ENCODE peak calls at places on chromosome 13, in ten cellular contexts. One of them, this sample, is unnamed.

GRCh38 chr13:110811008-110811720 is 97.7 kb downstream of the ING1 start:
- DNase-seq in astrocyte of the spinal cord: no peak
- DNase-seq in HEK293T: no peak
- DNase-seq in CD4-positive, alpha-beta T cell: no peak
- DNase-seq in hypothalamus: no peak
- DNase-seq in cardiac muscle cell: no peak
- DNase-seq in GM12864: no peak
- DNase-seq in heart right ventricle: no peak
- DNase-seq in memory B cell: no peak
- DNase-seq in H54: no peak
- DNase-seq in this sample: no peak

GRCh38 chr13:34246511-34246910 is 428.6 kb downstream of the RFC3 start:
- DNase-seq in heart right ventricle: no peak
- DNase-seq in cardiac muscle cell: no peak
- DNase-seq in CD4-positive, alpha-beta T cell: no peak
- DNase-seq in GM12864: no peak
- DNase-seq in HEK293T: no peak
- DNase-seq in H54: no peak
- DNase-seq in astrocyte of the spinal cord: no peak
- DNase-seq in memory B cell: no peak
- DNase-seq in hypothalamus: no peak
- DNase-seq in this sample: no peak

GRCh38 chr13:111612918-111613317 is 292.5 kb downstream of the TEX29 start:
- DNase-seq in astrocyte of the spinal cord: no peak
- DNase-seq in heart right ventricle: no peak
- DNase-seq in CD4-positive, alpha-beta T cell: no peak
- DNase-seq in cardiac muscle cell: no peak
- DNase-seq in HEK293T: no peak
- DNase-seq in memory B cell: no peak
- DNase-seq in hypothalamus: no peak
- DNase-seq in H54: no peak
- DNase-seq in GM12864: no peak
- DNase-seq in this sample: no peak

GRCh38 chr13:33997574-33997973 is 179.6 kb downstream of the RFC3 start:
- DNase-seq in cardiac muscle cell: no peak
- DNase-seq in memory B cell: no peak
- DNase-seq in hypothalamus: no peak
- DNase-seq in CD4-positive, alpha-beta T cell: no peak
- DNase-seq in astrocyte of the spinal cord: no peak
- DNase-seq in heart right ventricle: no peak
- DNase-seq in H54: no peak
- DNase-seq in GM12864: no peak
- DNase-seq in HEK293T: no peak
- DNase-seq in this sample: no peak

GRCh38 chr13:97653741-97654140 is 219.8 kb downstream of the RAP2A start:
- DNase-seq in memory B cell: no peak
- DNase-seq in GM12864: no peak
- DNase-seq in CD4-positive, alpha-beta T cell: no peak
- DNase-seq in H54: no peak
- DNase-seq in hypothalamus: no peak
- DNase-seq in heart right ventricle: no peak
- DNase-seq in HEK293T: no peak
- DNase-seq in astrocyte of the spinal cord: no peak
- DNase-seq in cardiac muscle cell: no peak
- DNase-seq in this sample: no peak

GRCh38 chr13:31930490-31930889 is 101.1 kb upstream of the FRY start:
- DNase-seq in HEK293T: no peak
- DNase-seq in memory B cell: no peak
- DNase-seq in hypothalamus: no peak
- DNase-seq in CD4-positive, alpha-beta T cell: no peak
- DNase-seq in heart right ventricle: no peak
- DNase-seq in GM12864: no peak
- DNase-seq in cardiac muscle cell: no peak
- DNase-seq in H54: no peak
- DNase-seq in astrocyte of the spinal cord: no peak
- DNase-seq in this sample: no peak

GRCh38 chr13:51467730-51468129 is 14.9 kb upstream of the INTS6 start:
- DNase-seq in hypothalamus: no peak
- DNase-seq in astrocyte of the spinal cord: no peak
- DNase-seq in CD4-positive, alpha-beta T cell: no peak
- DNase-seq in heart right ventricle: no peak
- DNase-seq in HEK293T: no peak
- DNase-seq in H54: no peak
- DNase-seq in memory B cell: no peak
- DNase-seq in cardiac muscle cell: no peak
- DNase-seq in GM12864: no peak
- DNase-seq in this sample: no peak

GRCh38 chr13:95176611-95177259 is 124.5 kb downstream of the ABCC4 start:
- DNase-seq in H54: no peak
- DNase-seq in heart right ventricle: no peak
- DNase-seq in cardiac muscle cell: no peak
- DNase-seq in GM12864: no peak
- DNase-seq in astrocyte of the spinal cord: peak
- DNase-seq in HEK293T: no peak
- DNase-seq in CD4-positive, alpha-beta T cell: peak
- DNase-seq in memory B cell: no peak
- DNase-seq in hypothalamus: no peak
- DNase-seq in this sample: peak

GRCh38 chr13:78468546-78469060 is 134.7 kb downstream of the POU4F1 start:
- DNase-seq in cardiac muscle cell: no peak
- DNase-seq in GM12864: no peak
- DNase-seq in astrocyte of the spinal cord: no peak
- DNase-seq in hypothalamus: no peak
- DNase-seq in CD4-positive, alpha-beta T cell: no peak
- DNase-seq in heart right ventricle: no peak
- DNase-seq in HEK293T: no peak
- DNase-seq in H54: no peak
- DNase-seq in memory B cell: no peak
- DNase-seq in this sample: no peak

GRCh38 chr13:22357132-22357531 is 686.3 kb downstream of the FGF9 start:
- DNase-seq in memory B cell: no peak
- DNase-seq in GM12864: no peak
- DNase-seq in cardiac muscle cell: peak
- DNase-seq in CD4-positive, alpha-beta T cell: no peak
- DNase-seq in astrocyte of the spinal cord: no peak
- DNase-seq in H54: no peak
- DNase-seq in HEK293T: no peak
- DNase-seq in hypothalamus: no peak
- DNase-seq in heart right ventricle: peak
- DNase-seq in this sample: no peak

GRCh38 chr13:110390572-110390971 is 83.5 kb downstream of the COL4A2 start:
- DNase-seq in heart right ventricle: no peak
- DNase-seq in CD4-positive, alpha-beta T cell: no peak
- DNase-seq in astrocyte of the spinal cord: peak
- DNase-seq in cardiac muscle cell: no peak
- DNase-seq in H54: peak
- DNase-seq in hypothalamus: no peak
- DNase-seq in GM12864: no peak
- DNase-seq in HEK293T: no peak
- DNase-seq in memory B cell: no peak
- DNase-seq in this sample: no peak

GRCh38 chr13:41306271-41307150 is 4.6 kb upstream of the NAA16 start:
- DNase-seq in GM12864: no peak
- DNase-seq in heart right ventricle: no peak
- DNase-seq in HEK293T: no peak
- DNase-seq in CD4-positive, alpha-beta T cell: no peak
- DNase-seq in H54: no peak
- DNase-seq in astrocyte of the spinal cord: peak
- DNase-seq in memory B cell: no peak
- DNase-seq in hypothalamus: no peak
- DNase-seq in cardiac muscle cell: no peak
- DNase-seq in this sample: no peak

GRCh38 chr13:65378943-65379519 is 1851.1 kb downstream of the PCDH9 start:
- DNase-seq in HEK293T: peak
- DNase-seq in hypothalamus: no peak
- DNase-seq in CD4-positive, alpha-beta T cell: no peak
- DNase-seq in astrocyte of the spinal cord: peak
- DNase-seq in cardiac muscle cell: no peak
- DNase-seq in H54: no peak
- DNase-seq in GM12864: no peak
- DNase-seq in memory B cell: no peak
- DNase-seq in heart right ventricle: no peak
- DNase-seq in this sample: no peak

GRCh38 chr13:65378484-65378883 is 1851.7 kb downstream of the PCDH9 start:
- DNase-seq in astrocyte of the spinal cord: no peak
- DNase-seq in GM12864: no peak
- DNase-seq in cardiac muscle cell: no peak
- DNase-seq in H54: no peak
- DNase-seq in heart right ventricle: no peak
- DNase-seq in HEK293T: no peak
- DNase-seq in CD4-positive, alpha-beta T cell: no peak
- DNase-seq in hypothalamus: no peak
- DNase-seq in memory B cell: no peak
- DNase-seq in this sample: no peak

GRCh38 chr13:26022538-26023292 is 29.1 kb downstream of the SHISA2 start:
- DNase-seq in H54: peak
- DNase-seq in GM12864: no peak
- DNase-seq in astrocyte of the spinal cord: peak
- DNase-seq in cardiac muscle cell: peak
- DNase-seq in CD4-positive, alpha-beta T cell: no peak
- DNase-seq in HEK293T: peak
- DNase-seq in memory B cell: no peak
- DNase-seq in hypothalamus: no peak
- DNase-seq in heart right ventricle: peak
- DNase-seq in this sample: peak

GRCh38 chr13:99415851-99416331 is 85.4 kb upstream of the TM9SF2 start:
- DNase-seq in HEK293T: no peak
- DNase-seq in CD4-positive, alpha-beta T cell: peak
- DNase-seq in H54: no peak
- DNase-seq in memory B cell: no peak
- DNase-seq in cardiac muscle cell: no peak
- DNase-seq in hypothalamus: no peak
- DNase-seq in astrocyte of the spinal cord: no peak
- DNase-seq in heart right ventricle: no peak
- DNase-seq in GM12864: no peak
- DNase-seq in this sample: no peak